ENCODE peak calls at places on chromosome 9, in eight cellular contexts. I is A549, U is brain microvascular endothelial cell, L is mucosa of descending colon, D is endothelial cell, K is uterus, A is colonic mucosa, W is kidney epithelial cell. V is an unnamed sample.

GRCh38 chr9:79049371-79049770 is 522.4 kb upstream of the TLE4 start:
- DNase-seq in I (no peak), U (no peak), L (no peak), D (no peak), K (no peak), A (no peak), W (no peak), V (no peak)

GRCh38 chr9:38622083-38622674 is 1.8 kb upstream of the ANKRD18A start:
- DNase-seq in I (peak; percentile 54), U (no peak), L (peak; percentile 58), D (peak; percentile 15), K (no peak), A (peak; percentile 52), W (no peak), V (no peak)

GRCh38 chr9:94867842-94868312 is 141.4 kb downstream of the AOPEP start:
- DNase-seq in I (peak; percentile 51), U (peak; percentile 91), L (no peak), D (no peak), K (no peak), A (no peak), W (no peak), V (no peak)

GRCh38 chr9:69131682-69132081 is 42.4 kb upstream of the TJP2 start:
- DNase-seq in I (no peak), U (peak; percentile 75), L (no peak), D (no peak), K (peak; percentile 61), A (no peak), W (peak; percentile 99), V (no peak)

GRCh38 chr9:7058539-7058938 is 300.8 kb downstream of the KDM4C start:
- DNase-seq in I (no peak), U (no peak), L (no peak), D (no peak), K (no peak), A (no peak), W (no peak), V (no peak)

GRCh38 chr9:84947412-84947972 is 278.0 kb downstream of the NTRK2 start:
- DNase-seq in I (peak; percentile 20), U (no peak), L (no peak), D (no peak), K (no peak), A (peak; percentile 61), W (no peak), V (no peak)

GRCh38 chr9:4371108-4371507 is 71.2 kb upstream of the GLIS3 start:
- DNase-seq in I (no peak), U (peak; percentile 95), L (no peak), D (no peak), K (no peak), A (no peak), W (peak; percentile 62), V (no peak)

GRCh38 chr9:84068872-84069271 is 88.3 kb downstream of the RMI1 start:
- DNase-seq in I (no peak), U (no peak), L (no peak), D (no peak), K (no peak), A (no peak), W (no peak), V (no peak)

GRCh38 chr9:104817437-104817836 is 53.5 kb downstream of the NIPSNAP3B start:
- DNase-seq in I (no peak), U (no peak), L (no peak), D (no peak), K (no peak), A (no peak), W (no peak), V (no peak)

GRCh38 chr9:8447618-8448017 is 648.0 kb upstream of the DMAC1 start:
- DNase-seq in I (no peak), U (no peak), L (no peak), D (no peak), K (no peak), A (no peak), W (no peak), V (no peak)

GRCh38 chr9:13628526-13628925 is 349.0 kb upstream of the MPDZ start:
- DNase-seq in I (no peak), U (no peak), L (no peak), D (no peak), K (no peak), A (no peak), W (no peak), V (no peak)

GRCh38 chr9:113479150-113479761 is 15.7 kb downstream of the RGS3 start:
- DNase-seq in I (no peak), U (no peak), L (no peak), D (no peak), K (no peak), A (no peak), W (no peak), V (peak; percentile 74)

GRCh38 chr9:1083325-1083913 is 33.3 kb downstream of the DMRT2 start:
- DNase-seq in I (peak; percentile 15), U (no peak), L (peak; percentile 44), D (peak; percentile 36), K (no peak), A (peak; percentile 61), W (no peak), V (no peak)

GRCh38 chr9:1535599-1535998 is 479.5 kb upstream of the SMARCA2 start:
- DNase-seq in I (no peak), U (no peak), L (no peak), D (no peak), K (no peak), A (no peak), W (no peak), V (no peak)

DNA sequence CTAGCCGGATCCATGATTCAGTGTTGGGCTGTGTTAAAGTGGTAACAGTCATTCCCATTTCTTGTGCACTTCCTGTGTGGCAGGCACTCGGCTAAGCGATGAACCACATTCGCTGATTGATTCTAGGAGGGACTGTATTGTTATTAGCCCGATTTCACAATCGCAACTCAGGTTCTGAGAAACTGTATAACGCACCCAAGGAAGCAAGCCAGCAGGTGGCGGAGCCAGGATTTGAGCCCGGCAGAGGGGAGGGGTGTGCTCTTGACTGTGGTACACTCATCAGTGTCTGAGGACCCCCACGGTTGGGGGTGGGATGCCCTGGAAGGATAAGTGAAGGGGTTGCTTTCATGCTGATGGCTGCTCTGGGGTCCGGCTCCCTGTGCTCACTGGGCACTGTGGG is 34.7 kb downstream of the LRSAM1 start:
- DNase-seq in I (no peak), U (no peak), L (no peak), D (no peak), K (no peak), A (no peak), W (no peak), V (no peak)
- TF ChIP-seq CTCF in I (no peak), U (peak; percentile 32), L (no peak), D (no peak), K (no peak), A (no peak), W (no peak), V (no peak)

GRCh38 chr9:125409217-125409636 is 147.6 kb downstream of the GAPVD1 start:
- DNase-seq in I (no peak), U (no peak), L (no peak), D (no peak), K (no peak), A (no peak), W (no peak), V (peak; percentile 31)
- TF ChIP-seq CTCF in I (no peak), U (no peak), L (no peak), D (no peak), K (no peak), A (no peak), W (no peak), V (no peak)

GRCh38 chr9:124863371-124863831 is 1.5 kb downstream of the ARPC5L start:
- DNase-seq in I (no peak), U (no peak), L (no peak), D (no peak), K (no peak), A (no peak), W (no peak), V (no peak)

GRCh38 chr9:124859803-124860581 is 1.8 kb downstream of the RPL35 start:
- DNase-seq in I (no peak), U (no peak), L (no peak), D (no peak), K (no peak), A (no peak), W (no peak), V (no peak)

GRCh38 chr9:124860582-124861341 is 995 bp downstream of the RPL35 start:
- DNase-seq in I (no peak), U (no peak), L (no peak), D (no peak), K (no peak), A (no peak), W (no peak), V (no peak)

GRCh38 chr9:124858330-124859046 is 3.3 kb downstream of the RPL35 start:
- DNase-seq in I (no peak), U (no peak), L (no peak), D (no peak), K (no peak), A (no peak), W (no peak), V (no peak)

GRCh38 chr9:124861342-124862229 is at the start of the genes ARPC5L and RPL35:
- DNase-seq in I (peak; percentile 95), U (peak; percentile 89), L (peak; percentile 97), D (peak; percentile 95), K (peak; percentile 92), A (peak; percentile 96), W (peak; percentile 56), V (peak; percentile 97)
- TF ChIP-seq CTCF in I (no peak), U (no peak), L (no peak), D (peak; percentile 16), K (peak; percentile 15), A (peak; percentile 20), W (peak; percentile 24), V (no peak)

GRCh38 chr9:71853084-71853483 is 57.9 kb downstream of the ABHD17B start:
- DNase-seq in I (no peak), U (no peak), L (no peak), D (no peak), K (no peak), A (no peak), W (no peak), V (no peak)

GRCh38 chr9:71847892-71848291 is 63.1 kb downstream of the ABHD17B start:
- DNase-seq in I (no peak), U (no peak), L (no peak), D (no peak), K (no peak), A (no peak), W (no peak), V (no peak)

GRCh38 chr9:71854811-71855210 is 56.2 kb downstream of the ABHD17B start:
- DNase-seq in I (no peak), U (no peak), L (no peak), D (no peak), K (no peak), A (no peak), W (no peak), V (no peak)

DNA sequence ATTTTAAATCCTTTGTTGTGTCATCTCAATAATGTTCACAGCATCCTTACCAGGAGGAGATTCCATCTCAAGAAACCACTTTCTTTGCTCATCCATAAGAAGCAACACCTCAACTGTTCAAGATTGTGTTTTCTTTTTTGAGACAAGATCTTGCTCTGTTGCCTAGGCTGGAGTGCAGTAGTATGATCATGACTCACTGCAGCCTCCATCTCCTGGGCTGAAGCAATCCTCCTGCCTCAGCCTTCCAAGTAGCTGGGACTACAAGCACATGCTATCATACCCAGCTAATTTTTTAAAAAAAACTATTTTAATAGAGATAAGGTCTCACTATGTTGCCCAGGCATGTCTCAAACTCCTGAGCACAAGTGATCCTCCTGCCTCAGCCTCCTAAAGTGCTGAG is 60.0 kb downstream of the ABHD17B start:
- DNase-seq in I (no peak), U (no peak), L (no peak), D (no peak), K (no peak), A (no peak), W (no peak), V (no peak)
- TF ChIP-seq CTCF in I (no peak), U (no peak), L (no peak), D (no peak), K (no peak), A (no peak), W (no peak), V (no peak)

V was measured in activated CD8-positive, alpha-beta T cell treated with anti-CD3 and anti-CD28 coated beads for 36 hours.